ENCODE peak calls at places on chromosomes 16 and 17, in nine cellular contexts. D is Calu3; G is HT1080; M is NCI-H2081; O is A549; K is NCI-H774; V is head of caudate nucleus; Y is effector CD4-positive, alpha-beta T cell; T is activated T-cell treated with anti-CD3 and anti-CD28 coated beads, Interleukin-2, amount 50 U/mL, for 72 hours. J is an unnamed sample.

GRCh38 chr17:74870512-74870911 is 2.3 kb downstream of the FDXR start:
- DNase-seq in V (no peak), M (no peak), G (peak; percentile 48), K (no peak), D (no peak), Y (no peak), O (no peak), T (no peak), J (no peak)

GRCh38 chr17:63399856-63400255 is 46.2 kb downstream of the CYB561 start:
- DNase-seq in T (no peak), O (no peak), Y (no peak), D (no peak), K (no peak), V (no peak), M (no peak), G (no peak), J (no peak)

GRCh38 chr16:70395345-70395901 is 43.5 kb downstream of the ST3GAL2 start:
- DNase-seq in V (peak; percentile 60), T (peak; percentile 75), D (peak; percentile 86), G (no peak), Y (peak; percentile 46), O (peak; percentile 75), M (no peak), K (no peak), J (peak; percentile 83)

GRCh38 chr16:87457051-87457611 is 35.7 kb downstream of the ZCCHC14 start:
- DNase-seq in T (no peak), O (no peak), G (no peak), K (no peak), Y (no peak), D (peak; percentile 43), V (no peak), M (no peak), J (no peak)

GRCh38 chr17:28567604-28568003 is 3.7 kb downstream of the PIGS start:
- DNase-seq in O (no peak), M (no peak), K (no peak), V (no peak), Y (no peak), T (no peak), G (no peak), D (no peak), J (peak; percentile 92)

GRCh38 chr17:17698869-17699351 is 17.7 kb downstream of the RAI1 start:
- DNase-seq in M (no peak), K (no peak), D (no peak), G (peak; percentile 20), Y (no peak), O (no peak), V (no peak), T (no peak), J (no peak)

GRCh38 chr17:6163632-6164319 is 93.6 kb downstream of the WSCD1 start:
- DNase-seq in V (no peak), G (peak; percentile 4), Y (no peak), T (no peak), O (no peak), K (no peak), D (no peak), M (no peak), J (no peak)

GRCh38 chr16:9256196-9256595 is 164.8 kb downstream of the HAPSTR1 start:
- DNase-seq in D (peak; percentile 70), O (peak; percentile 37), K (no peak), V (no peak), Y (no peak), M (no peak), G (no peak), T (peak; percentile 14), J (peak; percentile 86)

GRCh38 chr16:55351936-55352335 is 27.9 kb downstream of the IRX6 start:
- DNase-seq in Y (no peak), M (no peak), K (no peak), G (no peak), T (no peak), O (no peak), D (no peak), V (no peak), J (no peak)

GRCh38 chr17:14084955-14085354 is 15.7 kb downstream of the COX10 start:
- DNase-seq in Y (no peak), V (no peak), T (no peak), M (no peak), K (no peak), D (no peak), G (no peak), O (no peak), J (no peak)

GRCh38 chr16:28297784-28298510 is 5.6 kb downstream of the SBK1 start:
- DNase-seq in Y (no peak), O (no peak), D (no peak), G (no peak), T (no peak), V (no peak), M (no peak), K (no peak), J (no peak)

GRCh38 chr16:66899310-66899944 is 19.1 kb downstream of the PDP2 start:
- DNase-seq in O (no peak), G (peak; percentile 17), T (no peak), D (no peak), M (no peak), V (no peak), Y (no peak), K (no peak), J (no peak)

GRCh38 chr17:31561469-31562412 is 170.3 kb downstream of the RAB11FIP4 start:
- DNase-seq in G (peak; percentile 6), O (no peak), V (no peak), M (no peak), Y (no peak), T (no peak), K (no peak), D (no peak), J (no peak)

GRCh38 chr17:76382803-76383644 is 1.4 kb upstream of the SPHK1 start:
- DNase-seq in G (peak; percentile 41), T (peak; percentile 81), Y (peak; percentile 28), M (no peak), D (peak; percentile 33), K (no peak), O (peak; percentile 75), V (no peak), J (peak; percentile 87)

GRCh38 chr17:81009124-81009523 is 17.5 kb downstream of the CHMP6 start:
- DNase-seq in M (no peak), T (no peak), D (no peak), G (no peak), Y (no peak), V (no peak), K (no peak), O (no peak), J (no peak)

J was measured in Karpas-422.